ENCODE peak calls at places on chromosomes 5 and 9, in five cellular contexts. Y, B, T, I and C are unnamed samples.

GRCh38 chr9:89743576-89744254 is 138.9 kb downstream of the GADD45G start:
- DNase-seq in T (no peak), B (no peak), Y (no peak), I (peak), C (no peak)

GRCh38 chr5:36683821-36684434 is 77.5 kb downstream of the SLC1A3 start:
- DNase-seq in Y (no peak), T (no peak), I (no peak), B (no peak), C (no peak)

GRCh38 chr9:14661421-14662059 is 31.7 kb downstream of the ZDHHC21 start:
- DNase-seq in I (peak), T (no peak), Y (no peak), B (no peak), C (no peak)

GRCh38 chr5:148805323-148806290 is 20.8 kb upstream of the ADRB2 start:
- DNase-seq in Y (no peak), B (no peak), I (peak), T (peak), C (no peak)

GRCh38 chr5:125257057-125257970 is 510.9 kb upstream of the ZNF608 start:
- DNase-seq in B (no peak), I (no peak), T (no peak), Y (no peak), C (no peak)

GRCh38 chr5:126449751-126450271 is 26.6 kb downstream of the GRAMD2B start:
- DNase-seq in I (no peak), Y (no peak), T (no peak), B (no peak), C (no peak)

GRCh38 chr5:143376911-143377838 is 26.3 kb downstream of the NR3C1 start:
- DNase-seq in B (no peak), I (peak), T (no peak), Y (no peak), C (no peak)

GRCh38 chr9:129558063-129558550 is 62.8 kb downstream of the C9orf50 start:
- DNase-seq in I (peak), Y (no peak), B (no peak), T (no peak), C (no peak)

GRCh38 chr9:91746904-91747303 is 203.1 kb downstream of the ROR2 start:
- DNase-seq in Y (no peak), I (no peak), B (no peak), T (no peak), C (no peak)

GRCh38 chr5:113090336-113091106 is 113.9 kb downstream of the DCP2 start:
- DNase-seq in B (no peak), I (peak), Y (no peak), T (no peak), C (no peak)

GRCh38 chr5:176888865-176889165 is 10.3 kb downstream of the HK3 start:
- DNase-seq in I (no peak), Y (no peak), T (no peak), B (no peak), C (no peak)

GRCh38 chr5:35212006-35212982 is 18.0 kb downstream of the PRLR start:
- DNase-seq in Y (no peak), T (no peak), B (no peak), I (no peak), C (no peak)

GRCh38 chr5:120624021-120624563 is 160.0 kb downstream of the PRR16 start:
- DNase-seq in Y (no peak), T (no peak), I (no peak), B (no peak), C (no peak)

GRCh38 chr9:134544388-134545212 is 97.0 kb upstream of the COL5A1 start:
- DNase-seq in I (peak), T (peak), B (no peak), Y (no peak), C (no peak)

GRCh38 chr5:126808619-126809018 is 31.7 kb downstream of the LMNB1 start:
- DNase-seq in T (no peak), B (no peak), Y (no peak), I (peak), C (no peak)

GRCh38 chr9:33082538-33083326 is 6.3 kb upstream of the SMU1 start:
- DNase-seq in T (peak), B (no peak), I (no peak), Y (no peak), C (no peak)

GRCh38 chr5:153623906-153624765 is 133.7 kb downstream of the GRIA1 start:
- DNase-seq in Y (no peak), B (no peak), I (no peak), T (no peak), C (no peak)

GRCh38 chr5:142872217-142872616 is 102.0 kb downstream of the ARHGAP26 start:
- DNase-seq in T (no peak), B (no peak), Y (no peak), I (no peak), C (no peak)

GRCh38 chr5:109313123-109313522 is 96.7 kb downstream of the PJA2 start:
- DNase-seq in Y (no peak), I (no peak), T (no peak), B (no peak), C (no peak)

GRCh38 chr9:112443636-112444035 is 43.0 kb upstream of the KIAA1958 start:
- DNase-seq in Y (no peak), T (no peak), B (no peak), I (no peak), C (no peak)

GRCh38 chr5:141914154-141914743 is 9.4 kb upstream of the DELE1 start:
- DNase-seq in I (peak), Y (no peak), T (peak), B (no peak), C (peak)

GRCh38 chr5:8081179-8081578 is 212.2 kb downstream of the MTRR start:
- DNase-seq in B (no peak), I (no peak), Y (no peak), T (no peak), C (no peak)

GRCh38 chr5:179393078-179393477 is 47.8 kb upstream of the ADAMTS2 start:
- DNase-seq in T (no peak), I (no peak), B (peak), Y (no peak), C (no peak)

GRCh38 chr5:33817301-33817700 is 74.5 kb downstream of the ADAMTS12 start:
- DNase-seq in I (no peak), Y (no peak), T (no peak), B (no peak), C (no peak)

GRCh38 chr5:115398726-115399125 is 102.3 kb upstream of the CCDC112 start:
- DNase-seq in Y (no peak), I (no peak), T (no peak), B (no peak), C (no peak)

GRCh38 chr9:132792547-132792946 is 85.5 kb downstream of the AK8 start:
- DNase-seq in Y (no peak), B (no peak), I (no peak), T (no peak), C (no peak)

GRCh38 chr5:151855701-151856100 is 69.0 kb downstream of the GLRA1 start:
- DNase-seq in I (no peak), Y (no peak), B (no peak), T (no peak), C (no peak)

GRCh38 chr5:16881253-16881652 is 54.8 kb downstream of the MYO10 start:
- DNase-seq in I (no peak), Y (no peak), B (no peak), T (no peak), C (no peak)

GRCh38 chr5:58466939-58467338 is 7.1 kb upstream of the PLK2 start:
- DNase-seq in Y (no peak), B (no peak), I (peak), T (no peak), C (no peak)

DNA sequence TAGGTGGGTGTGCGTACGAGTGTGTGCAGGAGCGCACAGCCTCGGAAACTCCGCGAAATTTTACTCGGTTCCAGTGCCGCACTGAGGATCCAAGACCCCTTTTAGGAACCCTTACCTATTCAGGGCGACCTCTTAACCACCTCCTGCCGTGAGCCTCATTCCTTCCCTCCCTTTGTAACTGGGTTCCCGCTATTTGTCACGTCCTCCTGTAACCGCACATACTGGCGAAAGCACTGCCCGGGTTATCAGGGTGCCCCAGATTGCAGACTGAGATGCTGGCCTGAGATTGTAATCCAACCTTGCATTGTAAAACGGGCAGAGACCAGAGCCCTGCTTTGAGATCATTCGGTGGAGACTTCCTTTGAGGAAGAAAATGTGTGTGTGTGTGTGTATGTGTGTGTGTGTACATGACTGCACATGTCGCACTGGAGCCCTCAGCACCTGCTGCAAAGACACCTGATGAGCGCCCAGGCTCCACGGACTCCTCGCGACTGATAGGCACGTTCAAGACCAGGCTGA is 86.7 kb upstream of the TNFAIP8 start:
- DNase-seq in T (peak), Y (no peak), B (peak), I (peak), C (no peak)
- TF ChIP-seq POLR2AphosphoS5 in T (peak), Y (no peak), B (no peak), I (no peak), C (no peak)

GRCh38 chr9:38622083-38622674 is 1.8 kb upstream of the ANKRD18A start:
- DNase-seq in T (peak), B (no peak), Y (no peak), I (peak), C (no peak)

GRCh38 chr9:38619556-38620447 is 594 bp downstream of the ANKRD18A start:
- DNase-seq in Y (no peak), I (peak), T (peak), B (no peak), C (no peak)

GRCh38 chr9:38622961-38623360 is 2.6 kb upstream of the ANKRD18A start:
- DNase-seq in Y (no peak), T (no peak), B (no peak), I (no peak), C (no peak)

GRCh38 chr9:38621434-38622082 is 1.2 kb upstream of the ANKRD18A start:
- DNase-seq in T (peak), B (no peak), I (peak), Y (no peak), C (no peak)

DNA sequence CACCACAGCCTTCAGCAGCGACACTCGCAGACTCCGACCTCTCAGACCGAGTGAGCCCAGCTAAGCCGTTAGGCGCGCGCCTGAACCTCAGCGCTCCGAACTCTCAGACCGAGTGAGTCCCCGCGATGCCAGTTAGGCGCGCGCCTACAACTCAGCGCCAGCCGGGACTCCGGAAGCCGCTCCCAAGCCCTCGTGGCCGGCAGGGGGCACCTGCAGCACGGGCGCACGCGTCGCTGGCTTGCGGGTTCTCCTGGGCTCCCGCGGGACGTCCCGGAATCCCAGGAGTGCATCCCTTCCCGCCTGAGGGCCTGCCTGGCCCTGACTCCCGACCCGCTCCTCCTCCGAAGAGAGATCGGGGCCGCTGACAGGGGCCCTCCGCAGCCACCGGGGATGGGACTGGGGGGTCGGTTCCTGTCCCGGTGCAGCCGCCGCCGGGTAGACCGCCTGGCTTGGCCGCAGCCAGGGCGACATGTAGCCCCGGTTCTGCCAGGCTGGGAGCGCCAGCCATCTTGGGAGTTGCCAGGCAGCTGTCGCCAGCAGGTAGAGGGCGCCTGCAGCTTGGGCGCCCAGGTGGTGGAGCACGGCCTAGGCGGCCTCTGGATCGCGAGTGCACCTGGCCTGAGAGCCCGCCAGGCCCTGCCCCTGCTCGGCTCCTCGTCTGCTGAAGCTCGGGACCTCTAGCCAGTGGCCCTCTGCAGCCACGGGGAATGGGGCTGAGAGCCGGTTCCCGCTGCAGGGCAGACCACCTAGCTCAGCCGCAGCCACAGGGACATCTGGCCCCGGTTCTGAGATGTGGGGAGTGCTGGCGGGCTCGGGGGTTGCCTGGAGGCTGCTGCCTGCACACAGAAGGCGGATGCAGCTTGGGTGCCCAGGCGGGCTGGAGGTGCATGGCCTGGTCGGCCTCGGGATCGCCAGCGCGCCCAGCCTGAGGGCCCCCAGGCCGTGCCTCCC is at the start of gene ANKRD18A:
- DNase-seq in Y (peak), T (peak), B (peak), I (peak), C (no peak)
- TF ChIP-seq POLR2AphosphoS5 in Y (no peak), T (no peak), B (no peak), I (peak), C (no peak)

GRCh38 chr9:136511670-136512592 is 29.1 kb upstream of the SEC16A start:
- DNase-seq in I (no peak), T (peak), B (no peak), Y (no peak), C (no peak)
- TF ChIP-seq POLR2AphosphoS5 in I (no peak), T (peak), B (no peak), Y (peak), C (no peak)

GRCh38 chr5:138936225-138936967 is 61.3 kb upstream of the LRRTM2 start:
- DNase-seq in B (no peak), I (peak), T (peak), Y (no peak), C (no peak)

GRCh38 chr5:138935466-138935865 is 60.3 kb upstream of the LRRTM2 start:
- DNase-seq in Y (no peak), T (no peak), I (no peak), B (no peak), C (no peak)

GRCh38 chr5:138936968-138937345 is 61.8 kb upstream of the LRRTM2 start:
- DNase-seq in B (no peak), I (no peak), Y (no peak), T (no peak), C (no peak)

GRCh38 chr5:138933522-138934290 is 58.6 kb upstream of the LRRTM2 start:
- DNase-seq in B (no peak), I (no peak), T (no peak), Y (no peak), C (no peak)

GRCh38 chr5:138934971-138935370 is 59.8 kb upstream of the LRRTM2 start:
- DNase-seq in Y (no peak), B (no peak), T (no peak), I (no peak), C (no peak)
- TF ChIP-seq POLR2AphosphoS5 in Y (no peak), B (no peak), T (no peak), I (no peak), C (no peak)

DNA sequence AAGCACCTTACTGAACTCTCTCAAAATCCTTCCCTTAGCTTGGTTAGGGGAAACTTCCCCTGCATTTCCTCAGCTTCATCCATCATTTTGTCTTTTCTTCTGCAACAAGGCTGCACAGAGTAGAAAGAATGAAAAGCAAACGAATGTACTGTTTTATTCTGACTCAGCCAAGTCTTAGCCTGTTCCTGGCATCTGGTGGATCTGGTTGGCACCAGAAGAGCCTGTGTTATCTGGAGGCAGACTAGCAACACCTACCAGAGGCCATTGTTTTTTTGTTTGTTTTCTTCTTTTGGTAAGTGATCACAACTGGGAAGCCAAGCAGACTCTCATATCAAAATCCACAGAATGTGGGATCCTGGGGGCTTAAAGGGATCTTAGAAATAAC is 200.7 kb downstream of the FANCC start:
- DNase-seq in I (no peak), Y (no peak), T (no peak), B (no peak), C (no peak)
- TF ChIP-seq POLR2AphosphoS5 in I (no peak), Y (no peak), T (no peak), B (no peak), C (no peak)

DNA sequence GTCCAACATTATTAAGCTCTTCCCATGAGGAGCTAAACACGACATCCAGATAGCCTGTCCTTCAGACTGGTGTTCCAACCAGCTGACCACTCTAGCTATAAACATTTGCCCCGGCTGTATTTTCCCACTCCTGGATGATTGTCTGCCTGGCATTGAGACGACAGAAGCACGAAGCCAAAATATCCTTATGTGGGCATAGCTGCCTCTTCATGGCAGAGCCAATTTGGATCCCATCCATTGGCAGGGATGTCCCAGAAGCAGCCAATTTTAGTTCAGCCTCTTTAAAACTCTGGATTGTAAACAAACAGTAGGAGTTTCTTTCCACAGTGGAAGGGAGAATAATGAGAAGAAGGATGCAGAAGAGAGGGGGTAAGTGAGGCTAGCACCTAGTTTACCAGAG is 507.6 kb downstream of the CETN3 start:
- DNase-seq in T (no peak), Y (no peak), I (no peak), B (no peak), C (no peak)
- TF ChIP-seq POLR2AphosphoS5 in T (no peak), Y (no peak), I (no peak), B (no peak), C (no peak)

GRCh38 chr9:120110520-120110919 is 469.4 kb downstream of the CDK5RAP2 start:
- DNase-seq in Y (no peak), B (no peak), I (no peak), T (no peak), C (no peak)
- TF ChIP-seq POLR2AphosphoS5 in Y (no peak), B (no peak), I (no peak), T (no peak), C (no peak)

DNA sequence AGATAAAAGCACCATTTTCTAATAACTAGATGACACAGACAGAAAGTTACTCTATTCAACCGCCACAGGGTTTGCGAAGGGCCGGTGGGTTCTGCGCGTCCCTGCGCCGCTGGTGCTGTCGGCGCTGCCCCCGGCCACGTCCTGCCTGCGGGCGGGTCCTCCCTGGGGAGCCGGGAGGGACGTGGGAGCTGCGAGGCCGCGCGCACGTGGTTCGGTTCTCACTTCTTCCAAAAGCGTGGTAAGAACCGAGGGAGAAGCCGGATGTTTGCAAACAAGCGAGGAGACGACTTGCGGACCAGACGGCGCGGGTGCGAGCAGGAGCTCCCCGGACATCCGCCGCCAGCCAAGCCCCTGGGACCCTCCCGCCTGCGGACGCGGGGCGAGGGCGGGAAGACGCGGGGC is 12.5 kb downstream of the BTNL9 start:
- DNase-seq in T (peak), Y (no peak), B (no peak), I (peak), C (peak)
- TF ChIP-seq POLR2AphosphoS5 in T (no peak), Y (no peak), B (peak), I (no peak), C (no peak)

GRCh38 chr5:83925952-83926351 is 205.3 kb upstream of the HAPLN1 start:
- DNase-seq in Y (no peak), B (no peak), T (no peak), I (no peak), C (no peak)
- TF ChIP-seq POLR2AphosphoS5 in Y (no peak), B (no peak), T (no peak), I (no peak), C (no peak)

DNA sequence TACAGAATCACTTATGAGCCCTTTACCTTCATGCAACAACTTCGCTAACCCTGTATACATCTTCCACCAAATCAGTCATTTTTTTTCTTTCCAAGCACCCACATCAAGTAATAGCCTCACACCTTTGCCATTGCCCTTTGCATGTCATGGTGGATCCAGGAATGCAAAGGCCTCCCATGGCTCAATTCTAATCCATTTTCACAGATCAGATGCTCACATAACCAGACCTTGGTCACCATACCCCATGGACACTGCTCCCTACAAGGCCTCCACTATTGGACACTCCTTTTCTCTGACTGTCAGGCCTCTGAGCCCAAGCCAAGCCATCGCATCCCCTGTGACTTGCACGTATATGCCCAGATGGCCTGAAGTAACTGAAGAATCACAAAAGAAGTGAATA is 179.5 kb downstream of the RASEF start:
- DNase-seq in B (no peak), T (no peak), Y (no peak), I (peak), C (no peak)
- TF ChIP-seq POLR2AphosphoS5 in B (no peak), T (no peak), Y (no peak), I (no peak), C (no peak)